ENCODE peak calls at places on chromosomes 12 and 14, in six cellular contexts. L, A, N, Q, Z and K are unnamed samples.

GRCh38 chr12:7302536-7303113 is 1.2 kb upstream of the ACSM4 start:
- DNase-seq in N (no peak), Q (no peak), A (no peak), Z (no peak), L (peak; percentile 64), K (no peak)

GRCh38 chr12:113241191-113242017 is 20.1 kb downstream of the TPCN1 start:
- DNase-seq in Q (peak; percentile 25), Z (no peak), N (no peak), A (no peak), L (no peak), K (no peak)

GRCh38 chr12:120677765-120678473 is 9.0 kb upstream of the MLEC start:
- DNase-seq in N (peak; percentile 82), A (no peak), Z (no peak), L (peak; percentile 22), Q (no peak), K (peak; percentile 49)

GRCh38 chr14:38285962-38286361 is 30.1 kb upstream of the CLEC14A start:
- DNase-seq in N (no peak), Z (no peak), L (no peak), Q (no peak), A (no peak), K (no peak)

GRCh38 chr12:110745632-110746284 is 3.1 kb upstream of the PPP1CC start:
- DNase-seq in A (no peak), N (no peak), Q (no peak), Z (no peak), L (no peak), K (no peak)

GRCh38 chr12:130879212-130879686 is 7.4 kb downstream of the RAN start:
- DNase-seq in Z (no peak), Q (no peak), A (peak; percentile 64), L (peak; percentile 32), N (peak; percentile 69), K (peak; percentile 48)

GRCh38 chr14:59422069-59422881 is 42.9 kb downstream of the GPR135 start:
- DNase-seq in Z (no peak), L (no peak), N (no peak), Q (no peak), A (no peak), K (no peak)

GRCh38 chr12:2396448-2396871 is 343.7 kb downstream of the CACNA1C start:
- DNase-seq in N (no peak), A (no peak), Z (no peak), L (no peak), Q (no peak), K (no peak)

GRCh38 chr12:106345739-106346138 is 11.8 kb upstream of the POLR3B start:
- DNase-seq in Q (peak; percentile 77), Z (no peak), A (no peak), L (peak; percentile 60), N (no peak), K (no peak)

GRCh38 chr12:91870872-91871707 is 274.6 kb downstream of the BTG1 start:
- DNase-seq in N (no peak), Q (no peak), L (no peak), A (no peak), Z (no peak), K (no peak)

GRCh38 chr14:49959822-49960408 is 67.0 kb downstream of the ARF6 start:
- DNase-seq in N (peak; percentile 76), Z (no peak), A (peak; percentile 31), Q (no peak), L (no peak), K (peak; percentile 38)

GRCh38 chr14:24508155-24508554 is at the start of gene CMA1:
- DNase-seq in N (no peak), Z (no peak), A (no peak), L (no peak), Q (no peak), K (no peak)

GRCh38 chr12:108551556-108551955 is 9.4 kb downstream of the SART3 start:
- DNase-seq in Q (no peak), Z (no peak), L (no peak), N (no peak), A (no peak), K (no peak)

GRCh38 chr12:110075880-110076279 is 27.6 kb upstream of the C12orf76 start:
- DNase-seq in Z (no peak), L (no peak), Q (no peak), N (no peak), A (no peak), K (no peak)

GRCh38 chr12:967641-968040 is 18.1 kb upstream of the RAD52 start:
- DNase-seq in N (no peak), A (no peak), Z (no peak), Q (no peak), L (no peak), K (no peak)

GRCh38 chr12:121427556-121428055 is 27.7 kb downstream of the RNF34 start:
- DNase-seq in N (no peak), L (no peak), A (no peak), Z (no peak), Q (no peak), K (no peak)

GRCh38 chr14:68583527-68584275 is 209.2 kb downstream of the ZFP36L1 start:
- DNase-seq in Z (no peak), Q (no peak), A (no peak), N (no peak), L (no peak), K (no peak)

GRCh38 chr12:6229224-6229748 is 29.1 kb downstream of the CD9 start:
- DNase-seq in Z (no peak), L (no peak), A (no peak), Q (no peak), N (no peak), K (no peak)

GRCh38 chr14:97410667-97411286 is 613.6 kb downstream of the VRK1 start:
- DNase-seq in Z (no peak), L (no peak), N (no peak), A (no peak), Q (no peak), K (no peak)

GRCh38 chr14:78141590-78141989 is 28.6 kb upstream of the NRXN3 start:
- DNase-seq in Z (no peak), A (no peak), L (no peak), N (no peak), Q (no peak), K (no peak)

GRCh38 chr14:34593740-34594375 is 36.1 kb downstream of the SNX6 start:
- DNase-seq in N (no peak), Z (no peak), Q (no peak), L (no peak), A (no peak), K (no peak)

GRCh38 chr14:51094282-51094821 is 553 bp downstream of the TRIM9 start:
- DNase-seq in Q (no peak), Z (no peak), L (no peak), A (peak; percentile 6), N (no peak), K (peak; percentile 13)

GRCh38 chr12:109162551-109162950 is 46.2 kb downstream of the ACACB start:
- DNase-seq in L (no peak), Z (no peak), N (no peak), Q (no peak), A (no peak), K (no peak)

GRCh38 chr14:79229383-79229875 is 981.9 kb downstream of the DIO2 start:
- DNase-seq in Q (no peak), A (no peak), N (no peak), Z (no peak), L (no peak), K (no peak)

GRCh38 chr12:119667577-119668314 is at the start of gene PRKAB1:
- DNase-seq in N (peak; percentile 89), L (peak; percentile 99), Z (peak; percentile 97), A (peak; percentile 95), Q (peak; percentile 96), K (peak; percentile 92)

GRCh38 chr14:71166434-71166833 is 259.2 kb downstream of the PCNX1 start:
- DNase-seq in L (peak; percentile 29), Z (no peak), N (no peak), Q (peak; percentile 57), A (no peak), K (no peak)

DNA sequence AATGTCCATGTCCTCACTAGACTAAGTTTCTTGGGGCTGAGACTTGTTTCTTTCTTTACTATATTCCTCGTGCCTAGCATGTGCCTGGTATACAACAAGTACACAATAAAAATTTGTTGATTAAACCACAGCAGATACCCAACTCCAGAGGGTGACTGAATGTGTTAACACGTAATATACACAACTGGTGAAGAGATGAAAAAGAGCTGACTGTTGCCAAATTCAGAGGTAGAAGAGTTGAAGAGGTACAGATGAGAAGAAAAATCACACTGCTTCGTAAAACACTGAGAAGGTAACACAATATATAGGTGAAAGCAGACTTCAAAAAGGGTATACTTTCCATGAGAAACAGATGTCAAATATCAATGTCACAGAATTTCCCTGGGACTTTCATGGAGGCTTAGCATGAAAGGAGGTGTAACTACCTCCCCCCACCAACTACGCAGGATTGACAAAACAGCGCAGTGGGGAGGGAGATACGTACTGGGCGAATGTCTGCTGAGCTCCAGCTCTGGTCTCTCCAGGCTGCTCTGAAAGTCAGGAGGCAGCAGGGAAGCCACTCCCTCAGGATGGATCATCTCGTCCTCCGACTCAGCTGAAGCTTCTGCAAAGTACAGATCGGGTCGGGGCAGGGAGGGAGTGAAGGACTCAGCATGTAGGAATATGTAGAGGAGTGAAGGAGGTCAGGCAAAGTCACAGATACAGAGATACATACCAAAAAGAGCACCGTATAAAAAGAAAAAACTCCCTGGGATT is 5.3 kb downstream of the ACIN1 start:
- DNase-seq in L (no peak), Z (no peak), A (no peak), Q (no peak), N (no peak), K (no peak)
- TF ChIP-seq TAF1 in L (no peak), Z (no peak), A (no peak), Q (no peak), N (no peak), K (no peak)

GRCh38 chr12:20885552-20885951 is 75.0 kb downstream of the SLCO1B3 start:
- DNase-seq in L (no peak), N (no peak), Q (no peak), Z (no peak), A (no peak), K (no peak)

GRCh38 chr12:20885116-20885515 is 74.6 kb downstream of the SLCO1B3 start:
- DNase-seq in Z (no peak), A (no peak), N (no peak), Q (no peak), L (no peak), K (no peak)

GRCh38 chr12:20883288-20883687 is 72.8 kb downstream of the SLCO1B3 start:
- DNase-seq in N (no peak), Z (no peak), L (no peak), Q (no peak), A (no peak), K (no peak)
- TF ChIP-seq POLR2AphosphoS5 in N (no peak), Z (no peak), L (no peak), Q (no peak), A (no peak), K (no peak)

GRCh38 chr12:54286042-54286931 is 5.8 kb downstream of the HNRNPA1 start:
- DNase-seq in L (peak; percentile 89), A (no peak), Q (no peak), Z (no peak), N (no peak), K (no peak)
- TF ChIP-seq POLR2A in L (peak; percentile 50), A (peak; percentile 89), Q (peak; percentile 60), Z (peak; percentile 93), N (peak; percentile 76), K (peak; percentile 80)

GRCh38 chr12:89992668-89993401 is 284.2 kb upstream of the ATP2B1 start:
- DNase-seq in Q (no peak), N (no peak), A (no peak), L (no peak), Z (no peak), K (no peak)
- TF ChIP-seq TAF1 in Q (no peak), N (no peak), A (no peak), L (no peak), Z (no peak), K (no peak)

GRCh38 chr12:52125499-52125900 is 46.0 kb downstream of the SMIM41 start:
- DNase-seq in A (no peak), N (no peak), Q (no peak), Z (no peak), L (no peak), K (no peak)
- TF ChIP-seq POLR2AphosphoS5 in A (no peak), N (no peak), Q (no peak), Z (peak; percentile 64), L (no peak), K (no peak)